ENCODE peak calls at places on chromosomes 6 and 20, in eight cellular contexts. One of them, this sample, is unnamed.

GRCh38 chr6:21895591-21895990 is 302.0 kb downstream of the SOX4 start:
- DNase-seq in AG09309: no peak
- DNase-seq in MV-4-11: no peak
- DNase-seq in HFFc6: no peak
- DNase-seq in T-helper 22 cell: no peak
- DNase-seq in IMR-90: peak
- DNase-seq in stimulated activated CD4-positive, alpha-beta T cell treated with anti-CD3 and anti-CD28 coated beads, Interleukin-15, amount 100 ng/mL, for 24 hours: no peak
- DNase-seq in RKO: no peak
- DNase-seq in this sample: no peak

GRCh38 chr6:87791982-87792381 is 89.9 kb upstream of the AKIRIN2 start:
- DNase-seq in AG09309: no peak
- DNase-seq in MV-4-11: no peak
- DNase-seq in HFFc6: no peak
- DNase-seq in T-helper 22 cell: no peak
- DNase-seq in IMR-90: no peak
- DNase-seq in stimulated activated CD4-positive, alpha-beta T cell treated with anti-CD3 and anti-CD28 coated beads, Interleukin-15, amount 100 ng/mL, for 24 hours: no peak
- DNase-seq in RKO: no peak
- DNase-seq in this sample: no peak

GRCh38 chr6:24775520-24776058 is 852 bp downstream of the GMNN start:
- DNase-seq in AG09309: no peak
- DNase-seq in MV-4-11: no peak
- DNase-seq in HFFc6: peak
- DNase-seq in T-helper 22 cell: peak
- DNase-seq in IMR-90: peak
- DNase-seq in stimulated activated CD4-positive, alpha-beta T cell treated with anti-CD3 and anti-CD28 coated beads, Interleukin-15, amount 100 ng/mL, for 24 hours: peak
- DNase-seq in RKO: peak
- DNase-seq in this sample: peak

GRCh38 chr20:24943196-24943595 is 5.9 kb upstream of the CST7 start:
- DNase-seq in AG09309: no peak
- DNase-seq in MV-4-11: no peak
- DNase-seq in HFFc6: no peak
- DNase-seq in T-helper 22 cell: no peak
- DNase-seq in IMR-90: no peak
- DNase-seq in stimulated activated CD4-positive, alpha-beta T cell treated with anti-CD3 and anti-CD28 coated beads, Interleukin-15, amount 100 ng/mL, for 24 hours: no peak
- DNase-seq in RKO: no peak
- DNase-seq in this sample: no peak

GRCh38 chr20:50856475-50857041 is 61.7 kb downstream of the BCAS4 start:
- DNase-seq in AG09309: no peak
- DNase-seq in MV-4-11: no peak
- DNase-seq in HFFc6: no peak
- DNase-seq in T-helper 22 cell: no peak
- DNase-seq in IMR-90: no peak
- DNase-seq in stimulated activated CD4-positive, alpha-beta T cell treated with anti-CD3 and anti-CD28 coated beads, Interleukin-15, amount 100 ng/mL, for 24 hours: no peak
- DNase-seq in RKO: no peak
- DNase-seq in this sample: no peak

GRCh38 chr6:159852877-159853276 is 37.9 kb upstream of the MAS1 start:
- DNase-seq in AG09309: no peak
- DNase-seq in MV-4-11: peak
- DNase-seq in HFFc6: peak
- DNase-seq in T-helper 22 cell: no peak
- DNase-seq in IMR-90: no peak
- DNase-seq in stimulated activated CD4-positive, alpha-beta T cell treated with anti-CD3 and anti-CD28 coated beads, Interleukin-15, amount 100 ng/mL, for 24 hours: no peak
- DNase-seq in RKO: peak
- DNase-seq in this sample: peak

GRCh38 chr6:12291785-12292604 is 1.8 kb downstream of the EDN1 start:
- DNase-seq in AG09309: no peak
- DNase-seq in MV-4-11: no peak
- DNase-seq in HFFc6: no peak
- DNase-seq in T-helper 22 cell: no peak
- DNase-seq in IMR-90: peak
- DNase-seq in stimulated activated CD4-positive, alpha-beta T cell treated with anti-CD3 and anti-CD28 coated beads, Interleukin-15, amount 100 ng/mL, for 24 hours: no peak
- DNase-seq in RKO: no peak
- DNase-seq in this sample: peak

GRCh38 chr6:12594541-12594893 is 122.0 kb upstream of the PHACTR1 start:
- DNase-seq in AG09309: no peak
- DNase-seq in MV-4-11: no peak
- DNase-seq in HFFc6: no peak
- DNase-seq in T-helper 22 cell: no peak
- DNase-seq in IMR-90: no peak
- DNase-seq in stimulated activated CD4-positive, alpha-beta T cell treated with anti-CD3 and anti-CD28 coated beads, Interleukin-15, amount 100 ng/mL, for 24 hours: no peak
- DNase-seq in RKO: no peak
- DNase-seq in this sample: no peak

GRCh38 chr6:169738204-169738971 is 13.0 kb downstream of the DYNLT2 start:
- DNase-seq in AG09309: no peak
- DNase-seq in MV-4-11: no peak
- DNase-seq in HFFc6: no peak
- DNase-seq in T-helper 22 cell: no peak
- DNase-seq in IMR-90: no peak
- DNase-seq in stimulated activated CD4-positive, alpha-beta T cell treated with anti-CD3 and anti-CD28 coated beads, Interleukin-15, amount 100 ng/mL, for 24 hours: peak
- DNase-seq in RKO: no peak
- DNase-seq in this sample: no peak

GRCh38 chr20:22063753-22064152 is 358.3 kb downstream of the PAX1 start:
- DNase-seq in AG09309: no peak
- DNase-seq in MV-4-11: no peak
- DNase-seq in HFFc6: no peak
- DNase-seq in T-helper 22 cell: no peak
- DNase-seq in IMR-90: no peak
- DNase-seq in stimulated activated CD4-positive, alpha-beta T cell treated with anti-CD3 and anti-CD28 coated beads, Interleukin-15, amount 100 ng/mL, for 24 hours: no peak
- DNase-seq in RKO: no peak
- DNase-seq in this sample: no peak

GRCh38 chr20:63238491-63239126 is 2.9 kb downstream of the BIRC7 start:
- DNase-seq in AG09309: no peak
- DNase-seq in MV-4-11: no peak
- DNase-seq in HFFc6: no peak
- DNase-seq in T-helper 22 cell: no peak
- DNase-seq in IMR-90: no peak
- DNase-seq in stimulated activated CD4-positive, alpha-beta T cell treated with anti-CD3 and anti-CD28 coated beads, Interleukin-15, amount 100 ng/mL, for 24 hours: no peak
- DNase-seq in RKO: no peak
- DNase-seq in this sample: no peak

GRCh38 chr6:146369866-146370265 is 173.8 kb upstream of the RAB32 start:
- DNase-seq in AG09309: no peak
- DNase-seq in MV-4-11: no peak
- DNase-seq in HFFc6: no peak
- DNase-seq in T-helper 22 cell: no peak
- DNase-seq in IMR-90: no peak
- DNase-seq in stimulated activated CD4-positive, alpha-beta T cell treated with anti-CD3 and anti-CD28 coated beads, Interleukin-15, amount 100 ng/mL, for 24 hours: no peak
- DNase-seq in RKO: no peak
- DNase-seq in this sample: no peak

GRCh38 chr6:158069800-158070195 is 88.1 kb downstream of the SYNJ2 start:
- DNase-seq in AG09309: no peak
- DNase-seq in MV-4-11: no peak
- DNase-seq in HFFc6: peak
- DNase-seq in T-helper 22 cell: no peak
- DNase-seq in IMR-90: peak
- DNase-seq in stimulated activated CD4-positive, alpha-beta T cell treated with anti-CD3 and anti-CD28 coated beads, Interleukin-15, amount 100 ng/mL, for 24 hours: no peak
- DNase-seq in RKO: no peak
- DNase-seq in this sample: peak

GRCh38 chr20:62568045-62568389 is 74.3 kb upstream of the SLCO4A1 start:
- DNase-seq in AG09309: no peak
- DNase-seq in MV-4-11: no peak
- DNase-seq in HFFc6: no peak
- DNase-seq in T-helper 22 cell: no peak
- DNase-seq in IMR-90: no peak
- DNase-seq in stimulated activated CD4-positive, alpha-beta T cell treated with anti-CD3 and anti-CD28 coated beads, Interleukin-15, amount 100 ng/mL, for 24 hours: no peak
- DNase-seq in RKO: no peak
- DNase-seq in this sample: no peak

GRCh38 chr6:135056632-135057031 is 2.0 kb upstream of the HBS1L start:
- DNase-seq in AG09309: no peak
- DNase-seq in MV-4-11: no peak
- DNase-seq in HFFc6: no peak
- DNase-seq in T-helper 22 cell: no peak
- DNase-seq in IMR-90: no peak
- DNase-seq in stimulated activated CD4-positive, alpha-beta T cell treated with anti-CD3 and anti-CD28 coated beads, Interleukin-15, amount 100 ng/mL, for 24 hours: no peak
- DNase-seq in RKO: no peak
- DNase-seq in this sample: no peak

GRCh38 chr6:3753228-3753795 is 1.8 kb upstream of the PXDC1 start:
- DNase-seq in AG09309: no peak
- DNase-seq in MV-4-11: no peak
- DNase-seq in HFFc6: no peak
- DNase-seq in T-helper 22 cell: no peak
- DNase-seq in IMR-90: no peak
- DNase-seq in stimulated activated CD4-positive, alpha-beta T cell treated with anti-CD3 and anti-CD28 coated beads, Interleukin-15, amount 100 ng/mL, for 24 hours: no peak
- DNase-seq in RKO: no peak
- DNase-seq in this sample: no peak

GRCh38 chr6:45422541-45423110 is 44.9 kb upstream of the SUPT3H start:
- DNase-seq in AG09309: no peak
- DNase-seq in MV-4-11: no peak
- DNase-seq in HFFc6: peak
- DNase-seq in T-helper 22 cell: peak
- DNase-seq in IMR-90: peak
- DNase-seq in stimulated activated CD4-positive, alpha-beta T cell treated with anti-CD3 and anti-CD28 coated beads, Interleukin-15, amount 100 ng/mL, for 24 hours: peak
- DNase-seq in RKO: peak
- DNase-seq in this sample: peak

GRCh38 chr6:17700421-17701416 is 6.0 kb downstream of the NUP153 start:
- DNase-seq in AG09309: no peak
- DNase-seq in MV-4-11: peak
- DNase-seq in HFFc6: no peak
- DNase-seq in T-helper 22 cell: no peak
- DNase-seq in IMR-90: no peak
- DNase-seq in stimulated activated CD4-positive, alpha-beta T cell treated with anti-CD3 and anti-CD28 coated beads, Interleukin-15, amount 100 ng/mL, for 24 hours: no peak
- DNase-seq in RKO: no peak
- DNase-seq in this sample: no peak

GRCh38 chr20:4445780-4446179 is 275.9 kb upstream of the PRND start:
- DNase-seq in AG09309: no peak
- DNase-seq in MV-4-11: no peak
- DNase-seq in HFFc6: no peak
- DNase-seq in T-helper 22 cell: no peak
- DNase-seq in IMR-90: no peak
- DNase-seq in stimulated activated CD4-positive, alpha-beta T cell treated with anti-CD3 and anti-CD28 coated beads, Interleukin-15, amount 100 ng/mL, for 24 hours: no peak
- DNase-seq in RKO: no peak
- DNase-seq in this sample: peak

GRCh38 chr6:140729521-140729920 is 1355.1 kb upstream of the CITED2 start:
- DNase-seq in AG09309: no peak
- DNase-seq in MV-4-11: no peak
- DNase-seq in HFFc6: no peak
- DNase-seq in T-helper 22 cell: no peak
- DNase-seq in IMR-90: no peak
- DNase-seq in stimulated activated CD4-positive, alpha-beta T cell treated with anti-CD3 and anti-CD28 coated beads, Interleukin-15, amount 100 ng/mL, for 24 hours: no peak
- DNase-seq in RKO: no peak
- DNase-seq in this sample: no peak

GRCh38 chr20:35387334-35387733 is 24.4 kb downstream of the UQCC1 start:
- DNase-seq in AG09309: no peak
- DNase-seq in MV-4-11: no peak
- DNase-seq in HFFc6: peak
- DNase-seq in T-helper 22 cell: no peak
- DNase-seq in IMR-90: peak
- DNase-seq in stimulated activated CD4-positive, alpha-beta T cell treated with anti-CD3 and anti-CD28 coated beads, Interleukin-15, amount 100 ng/mL, for 24 hours: no peak
- DNase-seq in RKO: no peak
- DNase-seq in this sample: peak

GRCh38 chr6:90326404-90327057 is 29.9 kb upstream of the BACH2 start:
- DNase-seq in AG09309: no peak
- DNase-seq in MV-4-11: no peak
- DNase-seq in HFFc6: no peak
- DNase-seq in T-helper 22 cell: no peak
- DNase-seq in IMR-90: no peak
- DNase-seq in stimulated activated CD4-positive, alpha-beta T cell treated with anti-CD3 and anti-CD28 coated beads, Interleukin-15, amount 100 ng/mL, for 24 hours: peak
- DNase-seq in RKO: no peak
- DNase-seq in this sample: no peak